ENCODE peak calls at places on chromosomes 3 and 15, in seven cellular contexts. Z is cardiac fibroblast, S is pancreas, G is GM12864, X is AG04450, J is K562, R is cardiac muscle cell. I is an unnamed sample.

GRCh38 chr3:194253270-194253669 is 97.9 kb downstream of the CPN2 start:
- DNase-seq in S (no peak), G (no peak), X (no peak), Z (no peak), J (no peak), R (no peak), I (no peak)

GRCh38 chr3:150761831-150762661 is 923 bp downstream of the SIAH2 start:
- DNase-seq in S (peak), G (no peak), J (peak), X (no peak), Z (peak), R (peak), I (no peak)

GRCh38 chr3:47772047-47772446 is 9.6 kb downstream of the SMARCC1 start:
- DNase-seq in J (no peak), R (no peak), Z (no peak), X (no peak), G (no peak), S (no peak), I (no peak)

GRCh38 chr3:189167027-189167766 is 4.6 kb upstream of the TPRG1 start:
- DNase-seq in R (no peak), X (no peak), G (no peak), J (no peak), S (no peak), Z (no peak), I (no peak)

GRCh38 chr3:50392101-50392715 is 32.9 kb upstream of the TMEM115 start:
- DNase-seq in Z (no peak), G (no peak), J (peak), R (no peak), X (no peak), S (peak), I (no peak)

GRCh38 chr3:38836561-38836960 is 20.5 kb upstream of the SCN10A start:
- DNase-seq in R (no peak), S (no peak), G (no peak), X (no peak), J (no peak), Z (no peak), I (no peak)

GRCh38 chr3:56818156-56818985 is 16.6 kb upstream of the ARHGEF3 start:
- DNase-seq in S (no peak), R (no peak), G (no peak), X (no peak), Z (no peak), J (no peak), I (no peak)

GRCh38 chr15:29535952-29536351 is 266.3 kb upstream of the NSMCE3 start:
- DNase-seq in X (no peak), S (no peak), Z (no peak), R (no peak), G (no peak), J (no peak), I (no peak)

GRCh38 chr3:119794971-119795612 is 13.2 kb downstream of the NR1I2 start:
- DNase-seq in R (peak), G (no peak), Z (peak), S (no peak), X (no peak), J (peak), I (no peak)

GRCh38 chr15:25946241-25946786 is 83.2 kb upstream of the ATP10A start:
- DNase-seq in J (no peak), S (no peak), G (no peak), Z (no peak), R (no peak), X (no peak), I (no peak)

GRCh38 chr15:25954398-25954797 is 91.3 kb upstream of the ATP10A start:
- DNase-seq in X (no peak), S (no peak), Z (no peak), R (no peak), J (no peak), G (no peak), I (no peak)

GRCh38 chr15:25944386-25944785 is 81.3 kb upstream of the ATP10A start:
- DNase-seq in X (no peak), S (no peak), Z (no peak), J (no peak), G (no peak), R (no peak), I (no peak)

GRCh38 chr15:25947336-25948080 is 84.4 kb upstream of the ATP10A start:
- DNase-seq in Z (no peak), R (peak), S (peak), J (no peak), X (no peak), G (no peak), I (no peak)

GRCh38 chr15:25950014-25950413 is 86.9 kb upstream of the ATP10A start:
- DNase-seq in J (no peak), Z (no peak), S (no peak), G (no peak), R (peak), X (no peak), I (no peak)
- TF ChIP-seq CTCF in J (no peak), Z (no peak), S (no peak), G (no peak), R (no peak), X (no peak), I (no peak)

GRCh38 chr3:184037816-184038215 is 6.3 kb downstream of the HTR3D start:
- DNase-seq in Z (no peak), J (no peak), X (no peak), R (no peak), G (no peak), S (no peak), I (no peak)
- TF ChIP-seq CTCF in Z (no peak), J (peak), X (no peak), R (no peak), G (peak), S (no peak), I (no peak)

GRCh38 chr3:141074529-141074928 is 23.4 kb downstream of the SPSB4 start:
- DNase-seq in J (no peak), X (no peak), S (no peak), G (no peak), Z (no peak), R (peak), I (no peak)

GRCh38 chr3:141077631-141078030 is 26.5 kb downstream of the SPSB4 start:
- DNase-seq in G (no peak), S (no peak), Z (no peak), J (no peak), R (no peak), X (no peak), I (no peak)

GRCh38 chr3:141078200-141078599 is 27.1 kb downstream of the SPSB4 start:
- DNase-seq in G (no peak), J (no peak), R (no peak), S (no peak), X (no peak), Z (no peak), I (no peak)

GRCh38 chr3:141076026-141076797 is 25.1 kb downstream of the SPSB4 start:
- DNase-seq in G (no peak), J (no peak), R (peak), X (no peak), Z (no peak), S (peak), I (no peak)

GRCh38 chr3:141076821-141077571 is 25.8 kb downstream of the SPSB4 start:
- DNase-seq in J (no peak), S (no peak), R (peak), G (no peak), Z (peak), X (no peak), I (no peak)
- TF ChIP-seq CTCF in J (no peak), S (no peak), R (no peak), G (no peak), Z (no peak), X (no peak), I (no peak)

GRCh38 chr3:45054196-45054857 is 28.2 kb downstream of the CLEC3B start:
- DNase-seq in R (no peak), Z (peak), S (no peak), G (no peak), J (no peak), X (peak), I (no peak)

GRCh38 chr3:45057557-45057956 is 31.5 kb downstream of the CLEC3B start:
- DNase-seq in Z (no peak), G (no peak), R (no peak), X (no peak), S (no peak), J (no peak), I (no peak)

GRCh38 chr3:45055032-45055410 is 28.9 kb downstream of the CLEC3B start:
- DNase-seq in G (no peak), S (no peak), R (no peak), X (peak), Z (peak), J (no peak), I (no peak)

GRCh38 chr3:45056608-45057301 is 30.7 kb downstream of the CLEC3B start:
- DNase-seq in Z (peak), X (no peak), R (peak), J (no peak), S (no peak), G (no peak), I (no peak)

DNA sequence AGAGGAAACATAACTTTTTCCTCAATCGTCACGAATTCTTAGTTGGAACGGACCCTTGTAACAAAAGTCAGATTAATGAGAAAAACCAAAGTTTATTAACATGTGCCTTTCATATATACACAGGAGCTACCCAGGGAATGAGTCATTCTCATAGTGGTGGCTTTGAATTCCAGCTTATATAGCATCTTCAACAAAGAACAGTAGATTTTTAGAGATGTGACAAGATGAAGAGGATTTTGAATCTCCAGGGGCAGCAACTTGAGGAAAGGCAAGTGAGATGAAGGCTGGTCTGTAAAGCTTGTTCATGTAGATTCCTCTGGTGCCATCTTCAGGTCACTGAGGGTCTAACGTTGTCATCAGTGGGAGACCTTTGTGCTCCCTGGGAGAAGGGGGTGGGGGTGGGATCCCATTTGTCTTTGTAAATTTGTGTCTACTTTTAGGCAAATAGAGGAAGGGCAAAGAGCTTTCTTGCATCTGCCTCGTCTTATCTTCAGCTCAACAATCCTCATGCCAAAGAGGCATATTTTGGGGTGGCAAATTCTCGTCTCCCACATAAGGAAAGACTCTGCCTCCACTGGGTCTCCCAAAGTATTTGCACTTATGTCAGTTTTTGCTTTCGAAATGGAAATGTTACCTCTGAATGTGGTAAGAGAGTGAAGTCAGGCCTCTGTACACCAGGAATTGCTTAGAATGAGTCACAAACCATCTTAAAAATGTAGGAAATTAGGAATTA is 29.5 kb downstream of the CLEC3B start:
- DNase-seq in G (peak), Z (peak), R (peak), J (peak), S (no peak), X (peak), I (no peak)
- TF ChIP-seq CTCF in G (peak), Z (no peak), R (peak), J (peak), S (no peak), X (peak), I (no peak)

DNA sequence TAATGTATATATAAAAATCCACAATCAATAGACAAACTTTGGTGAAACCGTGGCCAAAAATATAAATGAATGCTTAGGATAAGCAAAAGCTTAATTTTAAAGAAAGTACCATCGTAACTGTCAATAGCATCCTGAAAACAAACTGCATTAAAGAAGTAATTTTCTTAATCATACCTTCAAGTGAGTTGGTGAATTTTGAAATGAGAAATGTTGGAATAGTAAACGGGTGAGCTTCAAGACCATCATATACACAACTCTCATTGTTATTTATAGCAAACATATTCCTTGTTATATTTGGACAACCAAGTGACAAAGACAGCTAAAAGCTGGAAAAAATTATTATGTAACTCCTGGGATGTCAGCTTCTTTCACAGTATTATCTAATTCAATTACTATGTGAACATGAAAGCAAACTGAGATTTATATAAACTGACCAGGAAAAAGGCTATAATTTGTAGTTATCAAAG is 3.7 kb downstream of the DAZL start:
- DNase-seq in G (no peak), R (no peak), Z (no peak), X (no peak), S (no peak), J (no peak), I (no peak)
- TF ChIP-seq CTCF in G (no peak), R (no peak), Z (no peak), X (peak), S (no peak), J (no peak), I (no peak)

I was measured in GM13976.